ENCODE peak calls at places on chromosome 21, in eight cellular contexts. T is B cell; F is endodermal cell; B is HFF-Myc; C is NCI-H446 treated with DMSO at 0.1 percent for 48 hours; K is GM12865; Z is activated naive CD8-positive, alpha-beta T cell treated with anti-CD3 and anti-CD28 coated beads for 36 hours; G is amygdala. R is an unnamed sample.

GRCh38 chr21:46064870-46065214 is 33.1 kb upstream of the COL6A2 start:
- DNase-seq in T (no peak), F (peak), B (no peak), C (no peak), K (no peak), Z (no peak), G (no peak), R (no peak)

GRCh38 chr21:45629046-45629981 is 14.2 kb upstream of the PCBP3 start:
- DNase-seq in T (no peak), F (peak), B (no peak), C (no peak), K (no peak), Z (no peak), G (no peak), R (no peak)

GRCh38 chr21:41121785-41122415 is 46.1 kb upstream of the BACE2 start:
- DNase-seq in T (peak), F (peak), B (peak), C (no peak), K (peak), Z (peak), G (no peak), R (peak)

GRCh38 chr21:39525129-39525528 is 73.4 kb downstream of the SH3BGR start:
- DNase-seq in T (no peak), F (no peak), B (no peak), C (no peak), K (no peak), Z (no peak), G (no peak), R (no peak)

GRCh38 chr21:15210235-15210678 is 145.5 kb upstream of the NRIP1 start:
- DNase-seq in T (no peak), F (peak), B (no peak), C (no peak), K (no peak), Z (no peak), G (no peak), R (peak)

GRCh38 chr21:44353200-44353970 is at the start of gene TRPM2:
- DNase-seq in T (peak), F (no peak), B (no peak), C (no peak), K (peak), Z (peak), G (no peak), R (peak)

GRCh38 chr21:39186676-39187075 is 3.4 kb upstream of the PSMG1 start:
- DNase-seq in T (no peak), F (no peak), B (no peak), C (no peak), K (no peak), Z (no peak), G (no peak), R (no peak)

GRCh38 chr21:26852422-26852821 is 7.2 kb upstream of the ADAMTS1 start:
- DNase-seq in T (no peak), F (no peak), B (no peak), C (no peak), K (no peak), Z (no peak), G (no peak), R (no peak)

GRCh38 chr21:36813071-36813470 is 114.2 kb downstream of the SIM2 start:
- DNase-seq in T (no peak), F (no peak), B (no peak), C (no peak), K (no peak), Z (no peak), G (no peak), R (no peak)

GRCh38 chr21:33047231-33047630 is 21.5 kb downstream of the OLIG2 start:
- DNase-seq in T (no peak), F (no peak), B (no peak), C (no peak), K (no peak), Z (no peak), G (no peak), R (no peak)

GRCh38 chr21:43282358-43283120 is 113.7 kb downstream of the CRYAA start:
- DNase-seq in T (no peak), F (no peak), B (no peak), C (no peak), K (no peak), Z (no peak), G (no peak), R (no peak)